ENCODE peak calls at places on chromosome 17, in four cellular contexts. H is HCT116, T is adrenal gland, I is esophagus squamous epithelium. M is an unnamed sample. For H3K4me1, the result is how much of the 10 kb centered on the place peaks cover.

GRCh38 chr17:44396946-44397345 is 7.5 kb upstream of the ITGA2B start:
- DNase-seq in H (no peak), T (no peak), I (no peak), M (no peak)

GRCh38 chr17:38735161-38735997 is 5.2 kb downstream of the CISD3 start:
- DNase-seq in H (no peak), T (peak), I (no peak), M (peak)

GRCh38 chr17:40606548-40607353 is 40.9 kb downstream of the SMARCE1 start:
- DNase-seq in H (no peak), T (no peak), I (no peak), M (no peak)

GRCh38 chr17:42985225-42985624 is 4.9 kb downstream of the RUNDC1 start:
- DNase-seq in H (no peak), T (no peak), I (no peak), M (no peak)

GRCh38 chr17:38342886-38343607 is 709 bp downstream of the GPR179 start:
- DNase-seq in H (no peak), T (no peak), I (no peak), M (no peak)

GRCh38 chr17:31832748-31833147 is 26.3 kb downstream of the COPRS start:
- DNase-seq in H (no peak), T (no peak), I (no peak), M (no peak)

GRCh38 chr17:50560931-50561750 is 626 bp downstream of the CACNA1G start:
- DNase-seq in H (no peak), T (no peak), I (no peak), M (no peak)

GRCh38 chr17:50917418-50917743 is 51.2 kb upstream of the TOB1 start:
- DNase-seq in H (no peak), T (no peak), I (no peak), M (no peak)

GRCh38 chr17:74512624-74513084 is 18.6 kb downstream of the CD300LB start:
- DNase-seq in H (no peak), T (peak), I (no peak), M (no peak)

GRCh38 chr17:62760888-62761267 is 47.2 kb downstream of the MARCHF10 start:
- DNase-seq in H (no peak), T (no peak), I (no peak), M (no peak)

GRCh38 chr17:82367724-82368524 is 3.6 kb upstream of the UTS2R start:
- DNase-seq in H (peak), T (no peak), I (no peak), M (no peak)

GRCh38 chr17:67323445-67323844 is 42.9 kb downstream of the PSMD12 start:
- DNase-seq in H (no peak), T (peak), I (no peak), M (no peak)

GRCh38 chr17:2814499-2815341 is 18.5 kb downstream of the RAP1GAP2 start:
- DNase-seq in H (no peak), T (no peak), I (no peak), M (no peak)

GRCh38 chr17:17116406-17116805 is 74.1 kb downstream of the MPRIP start:
- DNase-seq in H (no peak), T (no peak), I (no peak), M (no peak)

GRCh38 chr17:59763861-59764260 is 56.4 kb downstream of the VMP1 start:
- DNase-seq in H (no peak), T (no peak), I (no peak), M (no peak)

GRCh38 chr17:9768381-9768934 is 22.9 kb downstream of the DHRS7C start:
- DNase-seq in H (peak), T (no peak), I (no peak), M (no peak)

GRCh38 chr17:73773702-73774101 is 129.5 kb upstream of the SDK2 start:
- DNase-seq in H (no peak), T (no peak), I (no peak), M (no peak)

GRCh38 chr17:6394055-6394454 is 40.9 kb downstream of the AIPL1 start:
- DNase-seq in H (no peak), T (no peak), I (no peak), M (no peak)

DNA sequence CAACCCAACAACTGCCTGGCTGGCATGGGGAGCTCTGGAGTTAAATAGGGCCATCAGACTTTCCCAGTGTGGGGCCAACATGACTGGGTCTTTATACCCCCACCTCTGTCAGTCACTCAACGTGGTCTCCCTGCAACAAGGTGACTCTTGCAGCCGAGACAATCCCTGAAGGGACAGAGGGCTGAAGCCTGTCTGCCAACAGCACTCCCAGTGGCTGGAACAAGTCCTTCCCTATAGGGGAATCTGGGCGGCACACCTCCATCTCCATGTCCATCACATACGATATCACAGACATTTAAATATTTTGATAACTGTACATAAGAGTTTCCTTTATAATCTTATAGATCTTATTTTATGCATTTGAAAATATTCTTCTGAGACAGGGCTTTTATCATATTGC is 4.8 kb upstream of the MAPT start:
- DNase-seq in H (peak), T (no peak), I (no peak), M (no peak)
- TF ChIP-seq CTCF in H (no peak), T (no peak), I (no peak), M (no peak)

DNA sequence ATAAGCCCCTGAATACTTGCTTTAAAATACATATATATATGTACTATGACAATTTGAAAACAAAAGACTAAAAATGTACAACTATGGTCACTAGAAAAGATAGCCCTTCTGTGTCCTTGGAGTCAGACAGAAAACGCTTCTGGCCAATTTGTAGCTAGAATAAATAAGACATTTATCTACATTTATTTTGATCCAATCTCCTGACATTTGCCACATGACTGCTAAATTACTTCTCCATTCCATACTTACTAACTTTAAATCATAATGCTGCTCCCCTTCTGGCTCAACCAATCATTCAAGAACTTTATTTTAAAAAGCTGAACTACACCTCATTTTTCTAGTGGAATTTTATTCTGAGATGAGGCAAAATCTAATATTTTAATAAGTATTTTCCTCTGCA is 65.8 kb downstream of the CYTH1 start:
- DNase-seq in H (no peak), T (no peak), I (no peak), M (no peak)
- H3K4me3 ChIP-seq in H (no peak), T (no peak), I (no peak), M (no peak)

GRCh38 chr17:45861185-45861584 is 16.5 kb downstream of the SPPL2C start:
- DNase-seq in H (no peak), T (peak), I (no peak), M (no peak)
- H3K4me1 ChIP-seq in H (under half), T (under half), I (under half), M (under half)

GRCh38 chr17:36600936-36601302 is 464 bp upstream of the MRM1 start:
- DNase-seq in H (no peak), T (no peak), I (no peak), M (no peak)
- TF ChIP-seq CTCF in H (no peak), T (no peak), I (no peak), M (no peak)

GRCh38 chr17:29776026-29776425 is 153.3 kb upstream of the CORO6 start:
- DNase-seq in H (no peak), T (no peak), I (no peak), M (no peak)

GRCh38 chr17:29782917-29783316 is 147.1 kb downstream of the SSH2 start:
- DNase-seq in H (no peak), T (no peak), I (no peak), M (no peak)

GRCh38 chr17:29784661-29785060 is 145.4 kb downstream of the SSH2 start:
- DNase-seq in H (no peak), T (no peak), I (no peak), M (no peak)

GRCh38 chr17:29777663-29778062 is 152.4 kb downstream of the SSH2 start:
- DNase-seq in H (no peak), T (no peak), I (no peak), M (no peak)

DNA sequence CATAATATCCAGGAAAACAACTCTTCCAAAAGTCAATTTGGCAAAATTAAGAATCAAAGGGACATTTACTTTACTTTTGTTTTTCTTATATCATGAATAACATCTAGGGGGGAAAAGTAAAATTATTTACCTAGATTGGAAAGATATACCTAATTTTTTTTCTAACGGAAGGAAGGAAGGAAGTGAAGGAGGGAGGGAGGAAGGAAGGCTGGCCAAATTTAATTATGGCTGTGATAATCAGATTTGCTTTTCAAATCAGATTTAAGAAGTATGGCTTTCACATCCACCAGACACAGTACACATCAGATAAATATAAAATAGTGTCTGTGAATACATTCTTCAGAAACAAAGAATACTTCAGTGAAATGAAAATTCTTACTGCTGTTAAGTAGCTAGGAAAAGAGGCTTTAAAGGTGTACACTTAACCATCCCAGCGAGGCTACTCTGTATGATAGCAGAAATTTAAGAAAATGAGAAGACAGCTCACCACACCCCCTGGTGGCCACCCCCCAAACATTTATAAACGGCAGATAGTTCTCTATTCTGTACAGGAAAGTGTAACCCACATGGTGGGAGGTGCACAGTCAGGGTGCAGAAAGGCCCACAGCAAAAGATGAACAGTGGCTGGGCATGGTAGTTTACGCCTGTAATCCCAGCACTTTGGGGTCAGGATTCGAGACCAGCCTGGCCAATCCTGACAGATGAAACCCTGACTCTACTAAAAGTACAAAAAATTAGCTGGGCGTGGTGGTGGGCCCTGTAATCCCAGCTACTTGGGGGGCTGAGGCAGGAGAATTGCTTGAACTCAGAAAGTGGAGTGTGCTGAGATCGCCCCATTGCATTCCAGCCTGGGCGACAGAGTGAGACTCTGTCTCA is 150.9 kb downstream of the SSH2 start:
- DNase-seq in H (peak), T (peak), I (peak), M (peak)
- H3K4me3 ChIP-seq in H (no peak), T (no peak), I (no peak), M (no peak)

M was measured in upper lobe of right lung.